ENCODE peak calls at places on chromosomes 16 and 17, in eight cellular contexts. Q is fibroblast of the aortic adventitia, Y is mesenchymal stem cell, H is IMR-90, W is fibroblast of pulmonary artery, O is neural progenitor cell, B is psoas muscle, N is colonic mucosa. P is an unnamed sample.

GRCh38 chr16:57585051-57585687 is 42.7 kb downstream of the ADGRG5 start:
- DNase-seq in Q (no peak), B (no peak), N (no peak), Y (no peak), H (no peak), O (no peak), W (no peak), P (no peak)

GRCh38 chr17:13338421-13338820 is 263.3 kb downstream of the HS3ST3A1 start:
- DNase-seq in O (no peak), Q (no peak), H (no peak), W (no peak), N (no peak), Y (no peak), B (no peak), P (no peak)

GRCh38 chr16:11639925-11640899 is 28.0 kb upstream of the SNN start:
- DNase-seq in W (peak), Q (peak), H (peak), N (peak), Y (peak), O (peak), B (peak), P (peak)

GRCh38 chr17:47896672-47897490 is 845 bp downstream of the SP2 start:
- DNase-seq in W (peak), B (no peak), O (no peak), N (peak), Q (peak), H (peak), Y (peak), P (peak)

GRCh38 chr16:29683543-29684090 is 4.6 kb downstream of the QPRT start:
- DNase-seq in W (no peak), O (no peak), B (no peak), H (no peak), N (no peak), Y (no peak), Q (no peak), P (no peak)

GRCh38 chr16:79170565-79171242 is 429.8 kb downstream of the MAF start:
- DNase-seq in O (no peak), N (no peak), H (no peak), Q (no peak), W (peak), B (peak), Y (peak), P (peak)

GRCh38 chr16:74168445-74168844 is 128.2 kb upstream of the PSMD7 start:
- DNase-seq in N (no peak), B (no peak), O (no peak), Y (no peak), H (no peak), W (no peak), Q (no peak), P (no peak)

GRCh38 chr17:29612404-29613370 is 10.0 kb downstream of the CORO6 start:
- DNase-seq in N (no peak), B (no peak), W (no peak), H (no peak), Q (no peak), Y (no peak), O (no peak), P (no peak)

GRCh38 chr16:89343501-89344291 is 126.2 kb downstream of the ZNF778 start:
- DNase-seq in O (no peak), W (no peak), N (peak), Q (no peak), Y (peak), H (peak), B (no peak), P (no peak)

GRCh38 chr16:66927918-66928649 is 2.7 kb upstream of the RRAD start:
- DNase-seq in Q (no peak), W (no peak), Y (peak), N (no peak), B (peak), O (no peak), H (peak), P (peak)

GRCh38 chr17:9419932-9420453 is 155.6 kb downstream of the STX8 start:
- DNase-seq in Q (no peak), O (no peak), H (peak), Y (peak), B (no peak), W (no peak), N (no peak), P (no peak)

GRCh38 chr17:1055751-1056645 is 59.1 kb downstream of the TIMM22 start:
- DNase-seq in W (peak), O (peak), H (peak), N (peak), Y (peak), Q (peak), B (peak), P (peak)

GRCh38 chr16:1543085-1543896 is 9.8 kb downstream of the TMEM204 start:
- DNase-seq in H (peak), O (peak), Q (peak), W (peak), N (peak), B (peak), Y (peak), P (peak)

GRCh38 chr17:65987988-65988387 is 203.9 kb downstream of the CEP112 start:
- DNase-seq in Q (peak), B (no peak), W (peak), H (peak), N (peak), Y (peak), O (peak), P (peak)

GRCh38 chr16:48025359-48025758 is 130.4 kb downstream of the ABCC12 start:
- DNase-seq in Q (no peak), B (no peak), H (no peak), W (no peak), Y (no peak), N (no peak), O (no peak), P (no peak)

GRCh38 chr16:75002474-75002873 is 3.6 kb downstream of the ZNRF1 start:
- DNase-seq in B (no peak), H (no peak), Y (no peak), Q (no peak), N (no peak), W (no peak), O (no peak), P (no peak)

GRCh38 chr16:4140652-4141051 is 24.4 kb upstream of the ADCY9 start:
- DNase-seq in W (peak), O (no peak), H (peak), Y (peak), N (no peak), Q (peak), B (no peak), P (peak)

GRCh38 chr17:17269926-17270773 is 10.9 kb downstream of the COPS3 start:
- DNase-seq in H (no peak), O (peak), N (no peak), B (no peak), W (no peak), Y (peak), Q (no peak), P (no peak)

GRCh38 chr17:79340286-79340685 is 265.7 kb downstream of the ENGASE start:
- DNase-seq in Q (no peak), O (no peak), H (no peak), W (no peak), Y (no peak), B (no peak), N (no peak), P (no peak)

GRCh38 chr17:4189280-4189679 is 46.3 kb downstream of the CYB5D2 start:
- DNase-seq in H (no peak), N (no peak), W (no peak), Q (no peak), O (no peak), Y (no peak), B (no peak), P (no peak)

GRCh38 chr16:1913327-1914083 is 4.7 kb downstream of the HS3ST6 start:
- DNase-seq in H (no peak), O (peak), B (no peak), Q (no peak), Y (no peak), W (no peak), N (peak), P (no peak)

GRCh38 chr17:40113961-40114272 is 7.9 kb upstream of the MSL1 start:
- DNase-seq in B (no peak), W (peak), Y (peak), O (no peak), H (peak), Q (no peak), N (no peak), P (no peak)

GRCh38 chr16:75420987-75421819 is 12.1 kb downstream of the CFDP1 start:
- DNase-seq in W (peak), O (peak), Q (peak), B (peak), N (peak), Y (peak), H (peak), P (peak)

GRCh38 chr17:77834170-77835115 is 124.1 kb upstream of the TNRC6C start:
- DNase-seq in W (peak), N (no peak), O (peak), B (peak), Q (peak), H (peak), Y (peak), P (peak)

GRCh38 chr16:50050802-50051201 is 15.0 kb upstream of the HEATR3 start:
- DNase-seq in W (no peak), N (no peak), B (no peak), Y (no peak), H (peak), Q (peak), O (no peak), P (no peak)

GRCh38 chr16:11315499-11315898 is 29.8 kb upstream of the RMI2 start:
- DNase-seq in W (peak), H (peak), N (no peak), Y (peak), Q (no peak), O (peak), B (no peak), P (peak)

GRCh38 chr16:79687249-79687768 is 86.8 kb upstream of the MAF start:
- DNase-seq in W (no peak), Y (no peak), O (no peak), Q (no peak), N (no peak), B (no peak), H (no peak), P (no peak)

GRCh38 chr17:38591759-38592241 is 14.0 kb downstream of the SRCIN1 start:
- DNase-seq in O (no peak), H (no peak), Y (no peak), W (peak), Q (no peak), B (no peak), N (no peak), P (peak)

GRCh38 chr17:49969794-49970389 is 902 bp downstream of the DLX4 start:
- DNase-seq in B (no peak), O (no peak), H (no peak), N (no peak), Q (no peak), W (no peak), Y (no peak), P (no peak)

GRCh38 chr17:28046034-28046825 is 3.8 kb downstream of the NLK start:
- DNase-seq in B (no peak), W (no peak), Q (no peak), N (no peak), H (no peak), O (no peak), Y (no peak), P (no peak)
- H3K4me3 ChIP-seq in B (no peak), W (no peak), Q (no peak), N (no peak), H (no peak), O (peak), Y (no peak), P (no peak)

GRCh38 chr17:8015236-8015956 is 13.0 kb downstream of the GUCY2D start:
- DNase-seq in W (no peak), N (no peak), O (no peak), H (no peak), Q (no peak), Y (no peak), B (no peak), P (no peak)
- H3K4me3 ChIP-seq in W (no peak), N (peak), O (peak), H (no peak), Q (no peak), Y (no peak), B (peak), P (no peak)

DNA sequence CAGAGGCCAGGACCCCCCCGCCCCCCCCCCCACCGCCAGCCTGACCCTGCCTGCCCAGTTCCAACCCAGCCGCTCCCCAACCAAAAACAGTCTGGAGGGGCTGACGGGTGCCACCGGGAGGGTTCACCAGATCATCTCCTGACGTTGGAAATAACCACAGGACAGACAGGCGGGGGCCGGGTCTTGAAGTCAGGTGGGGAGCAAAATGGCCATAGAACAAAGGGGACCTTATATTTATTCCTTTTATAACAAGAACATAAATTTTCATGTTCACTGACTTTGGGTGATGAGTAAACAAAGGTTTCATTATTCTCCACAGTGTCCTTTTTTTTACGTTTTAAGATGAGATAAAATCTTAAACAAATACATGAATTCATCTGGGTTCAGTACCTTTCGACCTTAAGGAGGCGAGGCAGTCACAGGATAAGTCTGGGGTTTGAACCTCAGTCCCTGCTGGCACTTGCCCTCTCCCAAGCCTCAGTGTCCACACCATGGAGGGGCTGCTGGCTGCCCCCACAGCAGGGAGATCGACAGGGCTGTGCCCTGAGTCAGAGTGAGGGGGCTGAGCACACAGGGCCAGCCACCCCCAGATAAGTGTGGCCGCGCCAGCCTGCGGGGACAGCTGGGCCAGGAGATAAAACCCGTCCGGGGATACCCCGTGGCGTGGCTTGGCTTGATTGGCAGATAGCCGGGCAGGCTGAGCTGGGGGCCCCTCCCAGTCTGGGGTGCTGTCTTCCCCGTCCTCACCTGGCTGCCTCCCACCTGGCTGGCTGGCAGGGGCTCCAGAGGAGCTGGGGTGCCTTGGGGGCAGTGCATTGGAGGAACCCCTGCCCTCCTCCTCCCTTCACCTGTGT is 15.0 kb downstream of the SLC7A5 start:
- DNase-seq in B (no peak), Y (no peak), W (no peak), N (no peak), O (no peak), H (no peak), Q (no peak), P (no peak)
- H3K4me3 ChIP-seq in B (peak), Y (peak), W (no peak), N (peak), O (no peak), H (no peak), Q (no peak), P (no peak)

GRCh38 chr17:55722016-55722706 is 503 bp downstream of the TMEM100 start:
- DNase-seq in B (no peak), Q (peak), N (no peak), H (peak), Y (peak), O (no peak), W (no peak), P (peak)
- H3K4me3 ChIP-seq in B (peak), Q (peak), N (peak), H (peak), Y (peak), O (peak), W (peak), P (peak)

DNA sequence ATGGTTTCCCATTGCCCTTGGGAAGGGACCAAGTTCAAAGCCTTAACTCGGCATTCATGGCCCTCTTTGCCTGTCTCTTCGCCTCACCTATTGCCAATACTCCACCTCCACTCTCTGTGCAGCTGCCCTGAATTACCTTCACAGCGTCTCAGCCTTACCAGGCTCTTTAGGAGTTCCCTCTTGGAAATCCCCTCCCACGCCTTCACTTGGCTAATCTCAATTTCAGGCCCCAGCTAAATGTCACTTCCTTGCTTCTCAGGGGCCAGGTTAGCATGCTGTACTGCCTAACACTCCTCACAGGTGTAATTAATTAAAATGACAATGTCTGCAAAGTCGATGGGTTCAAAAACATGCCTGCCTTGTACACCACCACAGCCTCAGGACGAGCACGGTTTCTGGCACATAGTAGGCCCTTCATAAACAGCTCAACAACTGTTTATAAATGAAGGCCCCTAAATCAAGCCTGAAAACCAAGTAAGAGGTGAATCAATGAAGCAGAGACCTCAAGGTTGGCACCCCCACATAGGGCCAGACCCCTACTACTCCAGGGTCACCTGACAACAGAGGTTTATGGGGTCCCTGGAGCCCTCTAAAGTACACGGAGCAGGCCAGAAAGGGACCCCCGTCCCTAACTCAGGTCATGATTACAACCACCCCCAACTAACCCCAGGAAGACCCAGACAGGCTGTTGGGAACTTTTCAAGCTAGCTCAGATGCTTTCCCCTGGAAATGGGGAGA is 11.2 kb upstream of the EEF2K start:
- DNase-seq in O (no peak), N (no peak), B (no peak), Q (no peak), Y (no peak), H (no peak), W (no peak), P (no peak)
- H3K4me3 ChIP-seq in O (peak), N (no peak), B (no peak), Q (no peak), Y (no peak), H (no peak), W (no peak), P (no peak)

GRCh38 chr17:82825540-82826124 is 14.2 kb downstream of the ZNF750 start:
- DNase-seq in B (no peak), N (no peak), Q (no peak), W (no peak), Y (no peak), O (no peak), H (no peak), P (no peak)
- H3K4me3 ChIP-seq in B (no peak), N (no peak), Q (no peak), W (no peak), Y (no peak), O (no peak), H (no peak), P (no peak)

DNA sequence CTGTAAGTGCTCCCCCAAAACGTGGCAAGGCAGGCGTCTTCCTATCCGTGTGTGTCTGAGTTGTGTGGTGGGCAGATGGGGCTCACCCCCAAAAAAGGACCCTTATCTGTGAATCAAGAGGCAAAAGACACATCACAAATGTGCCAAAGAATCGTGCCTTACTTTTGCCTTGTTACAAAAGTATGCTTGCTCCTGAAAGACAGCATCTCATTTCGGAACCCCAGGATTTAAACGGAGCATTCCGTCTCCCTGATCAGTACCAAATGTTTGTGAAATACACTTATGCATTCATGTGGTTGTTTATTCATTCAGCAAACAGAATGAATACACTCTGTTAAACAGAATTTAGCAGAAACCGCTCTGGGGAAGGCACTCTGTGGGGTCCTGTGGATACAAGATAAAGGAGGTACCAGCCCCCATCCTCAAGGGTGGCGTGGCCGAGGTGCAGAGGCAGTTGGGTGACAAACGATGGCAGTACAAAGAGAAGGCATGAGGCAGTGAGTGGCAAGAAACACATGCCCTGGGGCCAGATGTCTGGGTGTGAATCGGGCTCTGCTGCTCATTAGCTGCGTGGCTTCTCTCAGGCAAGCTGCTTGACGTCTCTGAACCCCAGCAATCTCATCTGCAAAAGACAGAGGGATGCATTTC is 649 bp downstream of the WFDC1 start:
- DNase-seq in Y (no peak), B (no peak), O (no peak), H (peak), W (no peak), N (no peak), Q (no peak), P (no peak)
- H3K4me3 ChIP-seq in Y (peak), B (peak), O (no peak), H (peak), W (no peak), N (peak), Q (peak), P (no peak)

GRCh38 chr17:57407287-57408063 is 151.2 kb downstream of the MSI2 start:
- DNase-seq in W (no peak), B (no peak), Q (no peak), Y (peak), O (peak), N (peak), H (no peak), P (no peak)
- H3K4me3 ChIP-seq in W (no peak), B (no peak), Q (no peak), Y (no peak), O (peak), N (no peak), H (no peak), P (no peak)

P was measured in cardiac fibroblast.